ENCODE peak calls at places on chromosomes 7 and 10, in five cellular contexts. H is H1, D is body of pancreas, W is adrenal gland, Z is HCT116. E is an unnamed sample.

GRCh38 chr10:97184971-97185325 is 811 bp downstream of the SLIT1 start:
- DNase-seq in W (no peak), Z (no peak), H (no peak), D (no peak), E (no peak)

GRCh38 chr10:102146971-102147428 is 5.2 kb upstream of the NOLC1 start:
- DNase-seq in H (no peak), W (no peak), Z (no peak), D (no peak), E (no peak)

GRCh38 chr7:50663396-50664102 is 98.3 kb upstream of the DDC start:
- DNase-seq in W (no peak), H (no peak), D (no peak), Z (no peak), E (no peak)

GRCh38 chr7:158973440-158973839 is 117.1 kb downstream of the DYNC2I1 start:
- DNase-seq in D (peak), Z (peak), H (peak), W (peak), E (peak)

GRCh38 chr10:69359089-69360025 is 57.4 kb downstream of the TACR2 start:
- DNase-seq in H (no peak), Z (no peak), W (no peak), D (no peak), E (peak)

GRCh38 chr7:76300210-76300731 is 2.2 kb upstream of the HSPB1 start:
- DNase-seq in W (no peak), Z (peak), H (no peak), D (peak), E (no peak)

GRCh38 chr10:45580781-45581496 is 91.6 kb downstream of the ZFAND4 start:
- DNase-seq in Z (no peak), D (peak), W (no peak), H (no peak), E (peak)

GRCh38 chr7:27203964-27204594 is 4.2 kb upstream of the HOXA13 start:
- DNase-seq in W (no peak), H (no peak), D (no peak), Z (no peak), E (no peak)

GRCh38 chr7:101222275-101222830 is 4.4 kb downstream of the ZNHIT1 start:
- DNase-seq in D (no peak), W (no peak), Z (no peak), H (no peak), E (no peak)

GRCh38 chr7:46301677-46302076 is 380.6 kb upstream of the IGFBP3 start:
- DNase-seq in W (no peak), D (no peak), Z (no peak), H (no peak), E (no peak)

GRCh38 chr10:129993621-129994020 is 29.5 kb upstream of the EBF3 start:
- DNase-seq in Z (no peak), H (no peak), D (no peak), W (no peak), E (no peak)

GRCh38 chr7:152544971-152545619 is 109.3 kb upstream of the KMT2C start:
- DNase-seq in D (peak), Z (no peak), H (no peak), W (no peak), E (no peak)

GRCh38 chr10:59072038-59072437 is 104.4 kb upstream of the PHYHIPL start:
- DNase-seq in H (no peak), D (no peak), W (no peak), Z (no peak), E (no peak)

GRCh38 chr10:23581906-23582305 is 143.0 kb downstream of the OTUD1 start:
- DNase-seq in W (no peak), D (no peak), Z (no peak), H (no peak), E (no peak)

GRCh38 chr10:131184503-131184902 is 127.0 kb downstream of the TCERG1L start:
- DNase-seq in D (no peak), Z (no peak), W (no peak), H (no peak), E (no peak)

GRCh38 chr7:92809397-92810241 is 26.8 kb downstream of the CDK6 start:
- DNase-seq in W (peak), H (no peak), D (peak), Z (peak), E (peak)

GRCh38 chr7:40701836-40702551 is 567.2 kb downstream of the SUGCT start:
- DNase-seq in Z (no peak), H (no peak), W (no peak), D (no peak), E (no peak)

GRCh38 chr7:45220846-45221245 is 63.3 kb downstream of the RAMP3 start:
- DNase-seq in D (no peak), Z (no peak), H (no peak), W (no peak), E (no peak)

GRCh38 chr10:124342821-124343170 is 75.9 kb downstream of the OAT start:
- DNase-seq in W (no peak), D (no peak), Z (no peak), H (no peak), E (no peak)

GRCh38 chr7:99374121-99375064 is at the start of gene ARPC1B:
- DNase-seq in Z (peak), W (peak), H (no peak), D (peak), E (peak)

GRCh38 chr10:71505366-71505760 is 108.6 kb downstream of the CDH23 start:
- DNase-seq in D (no peak), Z (no peak), W (peak), H (no peak), E (no peak)

GRCh38 chr10:80464557-80465466 is 10.7 kb downstream of the TSPAN14 start:
- DNase-seq in D (peak), H (peak), Z (no peak), W (peak), E (no peak)

GRCh38 chr7:154390961-154391360 is 338.8 kb downstream of the DPP6 start:
- DNase-seq in D (no peak), W (no peak), Z (no peak), H (no peak), E (no peak)

GRCh38 chr10:67629461-67629971 is 66.5 kb downstream of the CTNNA3 start:
- DNase-seq in W (no peak), H (no peak), Z (no peak), D (no peak), E (no peak)

GRCh38 chr7:19939746-19940145 is 166.3 kb upstream of the TMEM196 start:
- DNase-seq in H (no peak), W (no peak), D (no peak), Z (no peak), E (no peak)

GRCh38 chr7:43784030-43785001 is 25.8 kb downstream of the BLVRA start:
- DNase-seq in H (no peak), W (no peak), D (no peak), Z (no peak), E (no peak)

GRCh38 chr10:104639595-104640338 is 1.3 kb upstream of the SORCS3 start:
- DNase-seq in D (no peak), H (no peak), Z (no peak), W (no peak), E (no peak)

GRCh38 chr7:151806938-151807775 is 69.8 kb downstream of the PRKAG2 start:
- DNase-seq in Z (no peak), H (no peak), D (no peak), W (no peak), E (no peak)

GRCh38 chr10:109773818-109774440 is 149.4 kb downstream of the XPNPEP1 start:
- DNase-seq in D (no peak), Z (peak), W (no peak), H (no peak), E (peak)

GRCh38 chr10:75197066-75197465 is 13.5 kb upstream of the VDAC2 start:
- DNase-seq in D (no peak), W (no peak), H (no peak), Z (no peak), E (no peak)

GRCh38 chr10:59799421-59799820 is 46.2 kb upstream of the MRLN start:
- DNase-seq in H (no peak), W (no peak), Z (no peak), D (no peak), E (no peak)

GRCh38 chr7:4084271-4084670 is 597.8 kb upstream of the FOXK1 start:
- DNase-seq in D (no peak), W (no peak), H (no peak), Z (no peak), E (no peak)

DNA sequence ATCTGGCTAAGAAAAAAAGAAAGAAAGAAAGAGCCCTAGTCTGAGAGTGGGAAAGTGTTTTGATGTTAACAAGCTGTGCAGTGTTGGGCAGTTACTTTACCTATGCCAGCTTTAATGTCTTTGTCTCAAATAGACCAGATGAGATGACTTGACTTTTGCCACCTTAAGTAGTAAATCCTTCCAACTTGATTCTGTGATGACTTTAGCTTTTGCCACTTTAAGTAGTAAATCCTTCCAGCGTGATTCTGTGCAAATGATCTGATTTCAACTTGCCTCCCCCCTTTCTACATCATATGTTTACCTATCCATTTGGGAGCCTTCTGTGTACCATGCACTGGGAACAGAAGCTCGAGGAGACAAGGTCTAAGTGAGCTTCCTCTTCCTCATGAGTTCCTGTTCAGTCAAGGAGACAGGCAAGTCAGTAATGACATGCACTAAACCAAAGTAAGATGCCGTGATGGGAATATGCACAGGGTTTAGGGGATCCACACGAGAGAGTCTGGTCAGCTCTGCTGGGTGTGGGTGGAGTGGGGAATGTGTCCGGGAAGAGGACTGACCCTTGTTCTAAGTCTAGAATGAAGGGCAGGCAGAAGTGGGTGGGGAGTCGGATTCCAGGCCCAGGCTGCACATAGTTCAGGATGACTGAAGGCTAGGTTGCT is 17.3 kb downstream of the INPP5F start:
- DNase-seq in Z (no peak), D (no peak), H (no peak), W (no peak), E (no peak)
- TF ChIP-seq POLR2A in Z (no peak), D (no peak), H (no peak), W (no peak), E (no peak)

DNA sequence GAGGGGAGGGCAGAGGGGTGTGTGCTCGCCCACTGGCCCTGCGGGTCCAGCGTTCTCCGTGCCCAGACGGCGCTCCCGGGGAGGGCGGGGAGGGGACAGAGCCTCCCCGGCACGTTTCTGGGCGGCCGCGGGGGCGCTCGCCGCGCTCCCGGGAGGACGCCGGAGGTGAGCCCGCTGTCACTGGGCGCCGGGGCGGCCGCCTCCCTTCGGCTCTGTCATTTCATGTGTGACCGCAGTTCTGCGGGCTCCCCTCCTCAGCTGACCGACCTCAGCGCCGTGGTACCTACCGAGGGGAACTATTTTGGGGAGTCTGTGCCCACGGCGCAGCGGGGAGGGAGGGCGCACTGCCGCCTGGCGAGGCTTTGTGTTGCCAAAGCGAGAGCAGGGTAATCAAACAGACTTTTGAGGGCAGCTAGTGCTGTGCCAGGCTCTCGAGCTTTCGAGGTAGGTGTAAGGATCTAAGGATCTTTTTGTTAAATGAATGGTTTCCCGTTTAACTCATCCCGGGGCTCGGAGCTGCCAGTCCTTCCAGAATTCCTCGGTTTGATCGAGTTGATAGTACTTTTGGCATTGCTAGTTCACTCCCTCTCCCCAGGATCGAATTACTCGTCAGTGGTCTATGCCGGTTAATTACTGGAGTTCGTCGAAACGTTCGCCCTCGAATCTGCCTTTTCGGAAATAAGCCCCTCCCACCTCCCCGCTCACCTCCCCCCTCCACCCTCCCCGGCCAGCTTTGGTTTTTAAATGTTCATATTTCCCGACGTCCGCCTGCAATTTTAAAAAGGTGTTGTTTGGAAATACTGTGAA is 1.9 kb downstream of the ARID5B start:
- DNase-seq in W (peak), H (no peak), D (peak), Z (peak), E (peak)
- TF ChIP-seq POLR2A in W (peak), H (no peak), D (peak), Z (no peak), E (peak)

GRCh38 chr10:33310853-33311252 is 23.6 kb downstream of the NRP1 start:
- DNase-seq in D (no peak), H (no peak), W (no peak), Z (no peak), E (no peak)

GRCh38 chr10:33311640-33312039 is 22.8 kb downstream of the NRP1 start:
- DNase-seq in Z (no peak), H (no peak), W (no peak), D (no peak), E (no peak)

GRCh38 chr10:33314788-33315561 is 19.5 kb downstream of the NRP1 start:
- DNase-seq in Z (no peak), D (no peak), W (no peak), H (no peak), E (no peak)

GRCh38 chr10:33320288-33320687 is 14.2 kb downstream of the NRP1 start:
- DNase-seq in W (no peak), Z (no peak), D (no peak), H (no peak), E (no peak)

DNA sequence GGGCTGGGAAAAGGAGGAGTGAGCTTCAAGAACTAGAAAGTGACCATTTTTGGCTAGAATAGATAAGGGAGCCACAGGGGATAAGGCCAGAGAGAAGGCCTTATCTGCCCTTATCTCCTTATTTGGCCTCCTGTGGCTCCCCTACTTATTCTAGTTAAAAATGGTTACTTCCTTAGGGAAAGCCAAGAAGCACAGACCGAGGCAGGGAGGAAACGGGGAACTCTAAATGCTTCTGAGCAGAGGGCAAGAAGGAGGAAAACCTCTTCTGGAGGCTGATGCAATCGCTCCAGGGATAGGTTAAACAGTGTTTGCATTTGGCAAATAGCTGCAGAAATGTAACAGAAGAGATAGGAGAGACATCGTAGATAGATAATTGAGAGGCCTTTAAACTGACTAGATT is 18.6 kb downstream of the NRP1 start:
- DNase-seq in Z (no peak), H (no peak), W (no peak), D (no peak), E (peak)
- TF ChIP-seq POLR2A in Z (no peak), H (no peak), W (no peak), D (no peak), E (no peak)

GRCh38 chr7:105521027-105521730 is 892 bp downstream of the PUS7 start:
- DNase-seq in D (peak), H (no peak), W (peak), Z (no peak), E (peak)
- TF ChIP-seq POLR2A in D (no peak), H (no peak), W (no peak), Z (no peak), E (no peak)

DNA sequence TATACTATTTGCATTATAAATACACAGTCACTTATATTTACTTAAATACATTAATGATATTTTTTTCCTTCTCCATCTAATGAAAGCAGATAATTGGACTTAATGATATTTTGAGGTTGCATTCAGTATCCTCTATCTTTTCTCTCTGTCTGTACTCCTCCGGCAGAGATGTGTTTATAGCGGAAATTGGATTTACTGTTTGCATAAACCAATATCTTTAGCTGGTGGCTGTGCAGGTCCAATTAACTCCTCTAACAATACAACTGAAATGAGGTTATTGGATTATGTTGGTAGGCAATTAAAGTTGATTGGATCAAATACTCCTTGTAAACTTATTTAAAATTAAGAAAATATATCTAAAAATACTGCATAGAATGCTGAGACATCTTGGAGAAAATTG is 1044.2 kb upstream of the SORCS1 start:
- DNase-seq in H (no peak), Z (no peak), D (no peak), W (no peak), E (no peak)
- TF ChIP-seq POLR2A in H (no peak), Z (no peak), D (no peak), W (no peak), E (no peak)

DNA sequence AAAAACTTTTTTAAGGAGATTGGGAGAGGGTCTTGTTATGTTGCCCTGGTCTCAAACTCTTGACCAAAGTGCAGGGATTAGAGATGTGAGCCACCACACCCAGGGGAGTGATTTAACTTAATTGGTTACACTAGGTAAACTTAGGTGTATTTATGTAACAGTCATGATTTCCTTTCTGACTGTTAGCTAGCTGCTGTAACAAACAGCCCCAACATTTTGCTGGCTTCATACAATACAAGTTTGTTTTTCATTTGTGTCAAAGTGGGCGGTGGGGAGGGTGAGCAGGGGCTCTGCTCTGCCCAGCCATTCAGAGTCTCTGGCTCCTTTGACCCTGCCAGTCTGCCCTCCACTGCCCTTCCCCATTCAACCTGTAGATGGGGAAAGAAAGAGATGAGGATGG is 9.3 kb downstream of the DOCK1 start:
- DNase-seq in W (no peak), D (no peak), H (no peak), Z (no peak), E (no peak)
- TF ChIP-seq POLR2A in W (no peak), D (no peak), H (no peak), Z (no peak), E (no peak)

GRCh38 chr10:95295031-95295755 is 4.4 kb upstream of the PDLIM1 start:
- DNase-seq in D (peak), H (no peak), W (peak), Z (no peak), E (peak)
- TF ChIP-seq POLR2A in D (peak), H (no peak), W (no peak), Z (no peak), E (no peak)

GRCh38 chr10:5094265-5095205 is at the start of gene AKR1C3:
- DNase-seq in D (peak), H (peak), Z (peak), W (no peak), E (peak)
- TF ChIP-seq POLR2A in D (peak), H (no peak), Z (no peak), W (no peak), E (peak)

E was measured in erythroblast.